ENCODE peak calls at places on chromosomes 7 and 10, in four cellular contexts. E is AG09319; W is progenitor cell of endocrine pancreas; L is CD4-positive, alpha-beta T cell. M is an unnamed sample.

GRCh38 chr10:102557569-102557968 is 53.8 kb downstream of the SUFU start:
- DNase-seq in E (no peak), W (no peak), L (no peak), M (no peak)

GRCh38 chr7:77415822-77416620 is at the start of gene GSAP:
- DNase-seq in E (no peak), W (peak), L (peak), M (no peak)

GRCh38 chr7:39407139-39407538 is 159.1 kb upstream of the YAE1 start:
- DNase-seq in E (no peak), W (no peak), L (no peak), M (no peak)

GRCh38 chr10:12521423-12521822 is 172.1 kb downstream of the CAMK1D start:
- DNase-seq in E (no peak), W (no peak), L (no peak), M (no peak)

GRCh38 chr10:58706836-58707235 is 194.2 kb downstream of the BICC1 start:
- DNase-seq in E (no peak), W (no peak), L (no peak), M (no peak)

GRCh38 chr10:131439705-131440104 is 128.2 kb upstream of the TCERG1L start:
- DNase-seq in E (no peak), W (no peak), L (no peak), M (no peak)

GRCh38 chr10:102715880-102716279 is 1.4 kb downstream of the SFXN2 start:
- DNase-seq in E (no peak), W (no peak), L (no peak), M (no peak)

GRCh38 chr10:43223056-43223455 is 43.8 kb downstream of the RASGEF1A start:
- DNase-seq in E (no peak), W (no peak), L (no peak), M (no peak)

GRCh38 chr7:48042216-48042615 is 6.9 kb downstream of the C7orf57 start:
- DNase-seq in E (no peak), W (no peak), L (no peak), M (no peak)

GRCh38 chr7:32587431-32587948 is 92.2 kb downstream of the AVL9 start:
- DNase-seq in E (no peak), W (no peak), L (no peak), M (no peak)

GRCh38 chr7:91411062-91411461 is 146.8 kb downstream of the FZD1 start:
- DNase-seq in E (no peak), W (no peak), L (no peak), M (no peak)

GRCh38 chr7:124603066-124603465 is 162.5 kb downstream of the GPR37 start:
- DNase-seq in E (no peak), W (no peak), L (no peak), M (no peak)

GRCh38 chr7:74092321-74092963 is 8.8 kb downstream of the LIMK1 start:
- DNase-seq in E (no peak), W (no peak), L (no peak), M (no peak)

GRCh38 chr7:80186721-80187120 is 52.1 kb downstream of the GNAI1 start:
- DNase-seq in E (no peak), W (no peak), L (no peak), M (no peak)

GRCh38 chr10:31132681-31133239 is 101.1 kb upstream of the ZNF438 start:
- DNase-seq in E (no peak), W (no peak), L (no peak), M (no peak)

GRCh38 chr10:114322344-114322743 is 82.0 kb downstream of the AFAP1L2 start:
- DNase-seq in E (no peak), W (no peak), L (no peak), M (no peak)

GRCh38 chr7:155168607-155169006 is 98.5 kb downstream of the HTR5A start:
- DNase-seq in E (no peak), W (no peak), L (no peak), M (no peak)

GRCh38 chr7:41420421-41420820 is 282.5 kb downstream of the INHBA start:
- DNase-seq in E (no peak), W (no peak), L (no peak), M (no peak)

GRCh38 chr7:149495785-149496641 is 1.6 kb downstream of the ZNF746 start:
- DNase-seq in E (peak), W (no peak), L (no peak), M (peak)

GRCh38 chr7:122521767-122522166 is 177.2 kb downstream of the RNF133 start:
- DNase-seq in E (no peak), W (no peak), L (no peak), M (no peak)
- TF ChIP-seq CTCF in E (no peak), W (no peak), L (no peak), M (no peak)

GRCh38 chr7:127150543-127150942 is 102.2 kb downstream of the GRM8 start:
- DNase-seq in E (no peak), W (no peak), L (no peak), M (no peak)
- TF ChIP-seq CTCF in E (no peak), W (no peak), L (no peak), M (no peak)

DNA sequence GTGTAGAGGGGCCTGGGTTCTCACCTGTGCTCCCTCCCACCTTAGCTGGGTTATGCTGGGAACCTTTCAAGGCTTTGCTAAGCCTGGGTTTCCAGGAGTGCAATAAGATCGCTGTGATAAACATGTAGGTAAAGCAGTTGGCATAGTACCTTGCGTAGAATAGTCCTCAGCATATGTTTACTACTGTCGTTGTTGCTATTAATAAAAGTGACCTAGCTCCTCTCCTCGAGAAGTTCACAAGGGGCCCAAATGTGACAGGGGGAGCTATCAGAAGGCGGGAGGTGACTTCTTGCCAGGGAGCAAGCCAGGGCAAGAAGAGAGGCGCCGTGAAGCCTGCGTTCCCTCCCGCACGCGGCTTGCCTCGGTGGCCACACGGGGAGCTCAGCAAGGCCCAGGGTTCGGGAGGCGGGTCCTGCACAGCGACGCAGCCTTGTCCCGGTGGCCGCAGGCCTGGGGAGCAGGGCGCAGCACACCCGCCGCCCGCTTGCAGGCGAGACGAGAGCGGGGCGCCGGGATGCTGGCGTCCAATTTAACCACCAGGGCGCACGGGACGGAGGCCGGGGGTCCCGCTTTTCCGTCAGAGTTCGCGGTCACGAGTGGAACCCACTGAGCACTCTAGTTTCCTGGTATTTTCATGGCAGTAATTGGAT is 106.2 kb downstream of the SNX10 start:
- DNase-seq in E (no peak), W (peak), L (no peak), M (no peak)
- TF ChIP-seq CTCF in E (no peak), W (peak), L (no peak), M (no peak)

GRCh38 chr10:35890061-35890969 is 248.2 kb upstream of the FZD8 start:
- DNase-seq in E (no peak), W (no peak), L (no peak), M (no peak)

GRCh38 chr10:35896011-35896410 is 253.9 kb upstream of the FZD8 start:
- DNase-seq in E (no peak), W (no peak), L (no peak), M (no peak)

GRCh38 chr10:35898722-35899485 is 256.8 kb upstream of the FZD8 start:
- DNase-seq in E (no peak), W (no peak), L (no peak), M (no peak)

GRCh38 chr10:35890970-35891330 is 248.9 kb upstream of the FZD8 start:
- DNase-seq in E (no peak), W (no peak), L (no peak), M (no peak)

GRCh38 chr10:35895331-35895730 is 253.2 kb upstream of the FZD8 start:
- DNase-seq in E (no peak), W (no peak), L (no peak), M (no peak)
- TF ChIP-seq CTCF in E (no peak), W (no peak), L (no peak), M (no peak)

DNA sequence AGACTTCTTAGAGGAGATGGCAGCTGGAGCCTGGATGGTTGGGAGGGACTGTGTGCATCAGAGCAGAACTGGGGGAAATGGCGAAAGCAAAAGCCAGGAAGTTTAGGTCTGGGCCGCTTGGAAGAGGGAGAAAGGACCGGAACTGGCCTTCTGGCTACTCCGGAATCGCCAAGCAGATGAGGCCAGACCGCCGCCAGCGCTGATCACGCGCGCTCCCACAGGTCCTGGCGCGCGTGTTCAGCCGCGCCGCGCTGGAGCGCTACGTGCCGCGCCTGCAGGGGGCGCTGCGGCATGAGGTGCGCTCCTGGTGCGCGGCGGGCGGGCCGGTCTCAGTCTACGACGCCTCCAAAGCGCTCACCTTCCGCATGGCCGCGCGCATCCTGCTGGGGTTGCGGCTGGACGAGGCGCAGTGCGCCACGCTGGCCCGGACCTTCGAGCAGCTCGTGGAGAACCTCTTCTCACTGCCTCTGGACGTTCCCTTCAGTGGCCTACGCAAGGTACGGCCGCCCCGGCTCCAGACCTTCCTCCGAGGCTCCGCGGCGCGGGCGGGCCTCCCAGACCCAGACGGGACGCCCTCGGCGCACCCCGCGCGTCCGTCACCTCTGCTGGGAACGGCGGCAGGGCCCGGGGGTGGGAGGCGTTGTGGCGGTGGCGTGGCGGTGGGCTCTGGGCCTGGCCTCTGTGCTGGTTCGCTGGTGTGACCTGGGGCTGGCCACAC is 2.1 kb downstream of the CYP26C1 start:
- DNase-seq in E (no peak), W (no peak), L (no peak), M (no peak)
- TF ChIP-seq CTCF in E (peak), W (peak), L (peak), M (no peak)

GRCh38 chr10:35328404-35329037 is 7.8 kb upstream of the CCNY start:
- DNase-seq in E (no peak), W (no peak), L (no peak), M (no peak)

GRCh38 chr10:35329520-35329919 is 6.8 kb upstream of the CCNY start:
- DNase-seq in E (no peak), W (no peak), L (no peak), M (no peak)

GRCh38 chr10:35326466-35327235 is 9.7 kb upstream of the CCNY start:
- DNase-seq in E (no peak), W (no peak), L (no peak), M (no peak)

GRCh38 chr10:35324196-35324595 is 12.1 kb upstream of the CCNY start:
- DNase-seq in E (no peak), W (no peak), L (no peak), M (no peak)

GRCh38 chr10:35327770-35328403 is 8.4 kb upstream of the CCNY start:
- DNase-seq in E (no peak), W (no peak), L (no peak), M (no peak)
- TF ChIP-seq CTCF in E (no peak), W (no peak), L (no peak), M (no peak)

DNA sequence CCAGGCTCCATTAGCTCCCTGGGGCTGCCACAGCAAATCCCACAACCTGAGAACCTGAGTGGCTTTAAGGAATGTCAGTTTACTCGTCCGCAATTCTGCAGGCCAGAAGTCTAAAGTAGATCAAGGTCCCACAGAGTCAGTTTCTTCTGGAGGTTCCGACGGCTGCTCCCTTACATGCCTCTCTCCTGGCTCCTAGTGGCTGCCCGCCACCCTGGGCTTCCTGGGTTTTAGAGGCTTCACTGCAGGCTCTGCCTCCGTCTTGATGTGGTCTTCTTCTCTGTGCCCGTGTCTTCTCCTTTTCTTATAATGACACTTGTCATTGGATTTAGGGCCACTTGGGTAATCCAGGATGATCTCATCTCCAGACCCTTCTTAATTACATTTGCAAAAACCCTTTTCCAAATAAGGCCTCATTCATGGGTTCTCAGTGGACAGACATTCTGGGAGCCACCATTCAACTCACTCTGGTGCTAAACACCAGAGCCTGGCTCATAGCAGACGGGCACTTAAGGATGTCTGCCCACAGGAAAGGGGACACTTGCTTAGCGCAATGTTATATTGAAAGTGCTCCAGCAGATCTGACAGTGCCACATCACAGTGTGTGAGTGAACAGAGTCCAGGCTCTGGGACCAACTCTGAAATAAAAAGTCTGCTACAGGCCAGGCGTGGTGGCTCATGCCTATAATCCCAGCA is 77.6 kb downstream of the VWC2 start:
- DNase-seq in E (no peak), W (no peak), L (no peak), M (no peak)
- TF ChIP-seq CTCF in E (no peak), W (peak), L (no peak), M (no peak)

GRCh38 chr10:48535416-48536225 is 69.3 kb downstream of the ARHGAP22 start:
- DNase-seq in E (no peak), W (no peak), L (no peak), M (no peak)
- TF ChIP-seq CTCF in E (no peak), W (peak), L (no peak), M (no peak)